ENCODE peak calls at places on chromosomes 1 and 21, in seven cellular contexts. P is brain microvascular endothelial cell; S is tibial artery; Z is psoas muscle; J is CD8-positive, alpha-beta T cell; T is ovary; G is HL-60. W is an unnamed sample.

GRCh38 chr1:233654667-233655432 is 40.9 kb downstream of the KCNK1 start:
- DNase-seq in Z (no peak), S (no peak), T (no peak), G (no peak), J (no peak), P (no peak), W (no peak)

GRCh38 chr1:61742620-61743431 is 546 bp downstream of the PATJ start:
- DNase-seq in T (peak), Z (peak), J (no peak), P (no peak), S (peak), G (no peak), W (no peak)

GRCh38 chr1:85599076-85599491 is 18.5 kb downstream of the CCN1 start:
- DNase-seq in T (no peak), S (no peak), J (no peak), G (no peak), P (no peak), Z (peak), W (no peak)

GRCh38 chr1:120176092-120176855 is at the start of gene SEC22B:
- DNase-seq in G (peak), P (peak), T (peak), Z (peak), S (peak), J (peak), W (peak)

GRCh38 chr1:39666772-39667171 is 5.1 kb downstream of the NT5C1A start:
- DNase-seq in Z (no peak), G (no peak), P (no peak), T (no peak), J (no peak), S (no peak), W (no peak)

GRCh38 chr1:212593696-212594335 is 14.7 kb upstream of the ATF3 start:
- DNase-seq in J (no peak), P (no peak), T (no peak), G (no peak), S (no peak), Z (no peak), W (no peak)

GRCh38 chr1:176670853-176671252 is 207.9 kb downstream of the PAPPA2 start:
- DNase-seq in S (no peak), P (no peak), Z (no peak), J (no peak), G (no peak), T (no peak), W (no peak)

GRCh38 chr1:244065960-244066388 is 14.9 kb downstream of the ZBTB18 start:
- DNase-seq in P (no peak), J (no peak), S (no peak), G (no peak), T (no peak), Z (no peak), W (no peak)

GRCh38 chr1:211378844-211379243 is 52.2 kb downstream of the TRAF5 start:
- DNase-seq in T (no peak), G (no peak), S (no peak), Z (no peak), J (no peak), P (peak), W (no peak)

GRCh38 chr21:43207868-43208267 is 39.1 kb downstream of the CRYAA start:
- DNase-seq in G (no peak), P (no peak), Z (no peak), T (no peak), J (no peak), S (peak), W (no peak)

GRCh38 chr21:40555129-40555528 is 291.8 kb downstream of the DSCAM start:
- DNase-seq in P (no peak), S (no peak), T (no peak), J (no peak), Z (no peak), G (no peak), W (no peak)

GRCh38 chr1:56522680-56523079 is 56.7 kb downstream of the PLPP3 start:
- DNase-seq in Z (no peak), S (no peak), T (no peak), J (no peak), G (no peak), P (no peak), W (no peak)

GRCh38 chr21:38241029-38241740 is 15.6 kb upstream of the KCNJ15 start:
- DNase-seq in T (no peak), G (no peak), P (peak), S (peak), Z (no peak), J (no peak), W (no peak)

GRCh38 chr1:6490181-6491075 is 1.0 kb downstream of the PLEKHG5 start:
- DNase-seq in Z (peak), J (peak), T (peak), G (peak), S (no peak), P (peak), W (no peak)

GRCh38 chr1:16402742-16403141 is 34.5 kb downstream of the SPATA21 start:
- DNase-seq in Z (no peak), P (no peak), G (no peak), T (no peak), J (no peak), S (no peak), W (no peak)

GRCh38 chr1:62139410-62139809 is 55.2 kb upstream of the L1TD1 start:
- DNase-seq in S (no peak), Z (no peak), G (no peak), T (no peak), P (no peak), J (no peak), W (no peak)

GRCh38 chr1:83791821-83792437 is 207.0 kb downstream of the TTLL7 start:
- DNase-seq in Z (no peak), J (no peak), T (no peak), S (no peak), G (no peak), P (peak), W (no peak)

GRCh38 chr1:231779081-231779480 is 152.5 kb downstream of the DISC1 start:
- DNase-seq in P (no peak), G (no peak), T (no peak), S (no peak), Z (no peak), J (no peak), W (no peak)

GRCh38 chr1:226407497-226408284 is at the start of gene PARP1:
- DNase-seq in Z (peak), G (peak), J (peak), P (peak), S (peak), T (peak), W (peak)

GRCh38 chr21:46604975-46605758 is at the start of gene S100B:
- DNase-seq in P (no peak), S (no peak), G (peak), Z (no peak), T (no peak), J (peak), W (peak)

GRCh38 chr1:30322859-30323257 is 400.5 kb downstream of the MATN1 start:
- DNase-seq in J (no peak), G (no peak), P (no peak), S (peak), Z (no peak), T (no peak), W (no peak)

GRCh38 chr1:44608141-44608540 is 66.1 kb downstream of the TMEM53 start:
- DNase-seq in P (no peak), G (no peak), S (no peak), J (no peak), Z (no peak), T (no peak), W (no peak)

GRCh38 chr1:157154940-157155514 is 16.8 kb upstream of the ETV3 start:
- DNase-seq in Z (peak), J (no peak), S (peak), G (no peak), T (peak), P (peak), W (no peak)

GRCh38 chr1:64472805-64473204 is 2.9 kb downstream of the CACHD1 start:
- DNase-seq in S (no peak), Z (no peak), P (no peak), T (no peak), G (no peak), J (no peak), W (no peak)

GRCh38 chr1:194159941-194160340 is 973.5 kb upstream of the B3GALT2 start:
- DNase-seq in Z (no peak), P (no peak), T (no peak), J (no peak), G (no peak), S (no peak), W (no peak)

GRCh38 chr1:178727014-178727895 is 2.2 kb downstream of the RALGPS2 start:
- DNase-seq in P (no peak), T (peak), G (no peak), Z (no peak), S (no peak), J (no peak), W (no peak)
- H3K27ac ChIP-seq in P (no peak), T (no peak), G (peak), Z (no peak), S (no peak), J (no peak), W (no peak)

DNA sequence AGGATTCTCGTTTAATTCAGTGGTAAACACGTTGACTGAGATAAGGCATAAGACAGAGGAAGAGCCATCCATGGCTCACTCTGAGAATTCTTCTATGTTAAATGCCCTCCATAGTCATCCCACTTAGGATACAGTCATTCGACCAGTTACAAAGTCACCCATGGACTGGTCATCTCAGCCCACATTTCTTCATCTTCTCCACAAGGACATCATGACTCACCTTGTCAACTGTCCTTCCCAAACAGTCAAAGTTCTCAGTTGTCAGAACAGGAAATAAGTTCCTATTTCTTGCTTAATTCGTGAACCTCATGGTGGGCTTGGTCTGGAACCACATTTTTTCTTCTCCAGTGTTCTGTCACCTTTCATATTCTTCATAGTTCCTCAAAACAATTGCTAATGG is 133.2 kb downstream of the TGFB2 start:
- DNase-seq in T (no peak), Z (no peak), J (no peak), P (no peak), G (no peak), S (no peak), W (no peak)
- H3K27ac ChIP-seq in T (no peak), Z (peak), J (no peak), P (peak), G (no peak), S (no peak), W (no peak)

GRCh38 chr1:153670859-153671622 is at the start of gene ILF2:
- DNase-seq in T (peak), S (peak), J (peak), G (peak), P (peak), Z (peak), W (peak)
- H3K27ac ChIP-seq in T (peak), S (peak), J (peak), G (peak), P (peak), Z (peak), W (peak)

GRCh38 chr1:67680486-67680885 is 4.5 kb upstream of the GADD45A start:
- DNase-seq in T (no peak), P (no peak), J (no peak), Z (no peak), G (no peak), S (no peak), W (no peak)
- H3K27ac ChIP-seq in T (no peak), P (no peak), J (no peak), Z (peak), G (no peak), S (no peak), W (no peak)

GRCh38 chr1:66968574-66968973 is 43.8 kb downstream of the MIER1 start:
- DNase-seq in S (no peak), G (no peak), Z (no peak), J (no peak), T (no peak), P (no peak), W (no peak)
- H3K27ac ChIP-seq in S (no peak), G (no peak), Z (no peak), J (no peak), T (no peak), P (no peak), W (no peak)

GRCh38 chr1:93180723-93181613 is at the start of gene CCDC18:
- DNase-seq in J (peak), G (peak), T (no peak), P (peak), Z (no peak), S (no peak), W (no peak)

GRCh38 chr1:93178418-93178817 is 1.8 kb downstream of the TMED5 start:
- DNase-seq in Z (no peak), J (no peak), P (no peak), G (no peak), S (no peak), T (no peak), W (no peak)

GRCh38 chr1:93177991-93178390 is 2.2 kb downstream of the TMED5 start:
- DNase-seq in P (no peak), J (no peak), Z (no peak), S (no peak), T (no peak), G (no peak), W (no peak)

GRCh38 chr1:93179886-93180722 is at the start of gene TMED5:
- DNase-seq in P (peak), G (peak), T (peak), Z (peak), S (peak), J (peak), W (peak)
- H3K27ac ChIP-seq in P (peak), G (peak), T (peak), Z (peak), S (peak), J (peak), W (peak)

GRCh38 chr1:216531308-216532239 is 108.3 kb upstream of the USH2A start:
- DNase-seq in S (no peak), T (no peak), J (no peak), Z (no peak), P (peak), G (no peak), W (no peak)
- H3K27ac ChIP-seq in S (no peak), T (no peak), J (no peak), Z (peak), P (no peak), G (no peak), W (no peak)

W was measured in caudate nucleus.